ENCODE peak calls at places on chromosomes 1 and 21, in six cellular contexts. One of them, this sample, is unnamed.

GRCh38 chr1:161792740-161793139 is 26.6 kb downstream of the ATF6 start:
- DNase-seq in K562: peak
- DNase-seq in GM12878: peak
- DNase-seq in NB4: peak
- DNase-seq in A549: peak
- DNase-seq in HepG2: peak
- DNase-seq in this sample: peak

GRCh38 chr1:173052681-173053196 is 2.0 kb upstream of the TNFSF18 start:
- DNase-seq in A549: no peak
- DNase-seq in K562: no peak
- DNase-seq in HepG2: no peak
- DNase-seq in NB4: no peak
- DNase-seq in GM12878: no peak
- DNase-seq in this sample: peak

GRCh38 chr1:203627819-203628184 is 1.2 kb downstream of the ATP2B4 start:
- DNase-seq in GM12878: no peak
- DNase-seq in NB4: peak
- DNase-seq in HepG2: no peak
- DNase-seq in A549: no peak
- DNase-seq in K562: no peak
- DNase-seq in this sample: peak

GRCh38 chr1:235105051-235106043 is 23.3 kb downstream of the TOMM20 start:
- DNase-seq in NB4: peak
- DNase-seq in A549: no peak
- DNase-seq in GM12878: peak
- DNase-seq in HepG2: no peak
- DNase-seq in K562: no peak
- DNase-seq in this sample: peak

GRCh38 chr1:183038333-183038876 is 15.2 kb downstream of the LAMC1 start:
- DNase-seq in HepG2: no peak
- DNase-seq in NB4: no peak
- DNase-seq in A549: no peak
- DNase-seq in K562: no peak
- DNase-seq in GM12878: no peak
- DNase-seq in this sample: no peak

GRCh38 chr21:26118928-26119540 is 51.5 kb downstream of the APP start:
- DNase-seq in GM12878: no peak
- DNase-seq in HepG2: no peak
- DNase-seq in K562: no peak
- DNase-seq in A549: no peak
- DNase-seq in NB4: no peak
- DNase-seq in this sample: no peak

GRCh38 chr1:172429324-172430127 is 9.0 kb downstream of the C1orf105 start:
- DNase-seq in K562: peak
- DNase-seq in NB4: peak
- DNase-seq in HepG2: peak
- DNase-seq in A549: peak
- DNase-seq in GM12878: peak
- DNase-seq in this sample: peak

GRCh38 chr21:36504067-36505058 is 24.4 kb upstream of the CLDN14 start:
- DNase-seq in HepG2: peak
- DNase-seq in NB4: peak
- DNase-seq in A549: peak
- DNase-seq in GM12878: no peak
- DNase-seq in K562: peak
- DNase-seq in this sample: peak

GRCh38 chr1:227379555-227379892 is 61.2 kb upstream of the CDC42BPA start:
- DNase-seq in K562: no peak
- DNase-seq in NB4: no peak
- DNase-seq in HepG2: no peak
- DNase-seq in GM12878: no peak
- DNase-seq in A549: no peak
- DNase-seq in this sample: no peak

GRCh38 chr1:51728611-51729155 is 111.8 kb downstream of the OSBPL9 start:
- DNase-seq in A549: no peak
- DNase-seq in GM12878: no peak
- DNase-seq in K562: no peak
- DNase-seq in NB4: no peak
- DNase-seq in HepG2: no peak
- DNase-seq in this sample: peak

GRCh38 chr1:221035680-221036153 is 156.5 kb downstream of the HLX start:
- DNase-seq in NB4: peak
- DNase-seq in A549: no peak
- DNase-seq in HepG2: no peak
- DNase-seq in GM12878: no peak
- DNase-seq in K562: peak
- DNase-seq in this sample: peak

GRCh38 chr1:212500351-212500750 is 67.6 kb downstream of the NENF start:
- DNase-seq in GM12878: no peak
- DNase-seq in A549: no peak
- DNase-seq in HepG2: no peak
- DNase-seq in K562: no peak
- DNase-seq in NB4: no peak
- DNase-seq in this sample: no peak

GRCh38 chr1:206419783-206420182 is 50.5 kb upstream of the IKBKE start:
- DNase-seq in K562: no peak
- DNase-seq in GM12878: no peak
- DNase-seq in HepG2: no peak
- DNase-seq in NB4: no peak
- DNase-seq in A549: no peak
- DNase-seq in this sample: no peak

GRCh38 chr1:24769656-24770651 is 24.7 kb downstream of the CLIC4 start:
- DNase-seq in K562: no peak
- DNase-seq in HepG2: no peak
- DNase-seq in A549: no peak
- DNase-seq in GM12878: no peak
- DNase-seq in NB4: peak
- DNase-seq in this sample: peak

GRCh38 chr1:112522621-112523020 is 13.9 kb downstream of the WNT2B start:
- DNase-seq in HepG2: no peak
- DNase-seq in K562: no peak
- DNase-seq in A549: no peak
- DNase-seq in GM12878: no peak
- DNase-seq in NB4: no peak
- DNase-seq in this sample: no peak

GRCh38 chr1:222845763-222846162 is 30.9 kb downstream of the DISP1 start:
- DNase-seq in NB4: no peak
- DNase-seq in A549: no peak
- DNase-seq in K562: no peak
- DNase-seq in GM12878: no peak
- DNase-seq in HepG2: no peak
- DNase-seq in this sample: no peak

GRCh38 chr1:78104322-78104721 is 58.6 kb downstream of the GIPC2 start:
- DNase-seq in K562: no peak
- DNase-seq in GM12878: no peak
- DNase-seq in HepG2: no peak
- DNase-seq in A549: no peak
- DNase-seq in NB4: no peak
- DNase-seq in this sample: peak

GRCh38 chr1:65165269-65166002 is 17.4 kb downstream of the AK4 start:
- DNase-seq in K562: peak
- DNase-seq in GM12878: peak
- DNase-seq in NB4: peak
- DNase-seq in HepG2: no peak
- DNase-seq in A549: no peak
- DNase-seq in this sample: no peak

GRCh38 chr1:228150458-228151169 is 884 bp downstream of the GJC2 start:
- DNase-seq in A549: no peak
- DNase-seq in GM12878: no peak
- DNase-seq in K562: no peak
- DNase-seq in NB4: no peak
- DNase-seq in HepG2: peak
- DNase-seq in this sample: no peak

GRCh38 chr1:64209221-64209620 is 5.8 kb downstream of the UBE2U start:
- DNase-seq in K562: no peak
- DNase-seq in A549: no peak
- DNase-seq in NB4: no peak
- DNase-seq in GM12878: no peak
- DNase-seq in HepG2: no peak
- DNase-seq in this sample: no peak

GRCh38 chr1:33657833-33658232 is 185.4 kb downstream of the ZSCAN20 start:
- DNase-seq in NB4: no peak
- DNase-seq in K562: no peak
- DNase-seq in HepG2: no peak
- DNase-seq in A549: no peak
- DNase-seq in GM12878: no peak
- DNase-seq in this sample: no peak

GRCh38 chr1:160637065-160637464 is 9.8 kb downstream of the SLAMF1 start:
- DNase-seq in GM12878: no peak
- DNase-seq in NB4: no peak
- DNase-seq in HepG2: no peak
- DNase-seq in A549: no peak
- DNase-seq in K562: no peak
- DNase-seq in this sample: no peak

GRCh38 chr1:117555806-117556205 is 50.0 kb upstream of the TENT5C start:
- DNase-seq in GM12878: no peak
- DNase-seq in NB4: no peak
- DNase-seq in K562: no peak
- DNase-seq in A549: no peak
- DNase-seq in HepG2: no peak
- DNase-seq in this sample: no peak

GRCh38 chr1:41670558-41670957 is 186.1 kb upstream of the EDN2 start:
- DNase-seq in HepG2: no peak
- DNase-seq in GM12878: no peak
- DNase-seq in NB4: no peak
- DNase-seq in A549: no peak
- DNase-seq in K562: no peak
- DNase-seq in this sample: no peak

GRCh38 chr1:42941640-42942330 is 16.9 kb downstream of the SLC2A1 start:
- DNase-seq in A549: no peak
- DNase-seq in HepG2: no peak
- DNase-seq in NB4: no peak
- DNase-seq in K562: peak
- DNase-seq in GM12878: no peak
- DNase-seq in this sample: peak

GRCh38 chr1:44033756-44034155 is 2.5 kb upstream of the SLC6A9 start:
- DNase-seq in K562: no peak
- DNase-seq in GM12878: no peak
- DNase-seq in HepG2: no peak
- DNase-seq in NB4: no peak
- DNase-seq in A549: no peak
- DNase-seq in this sample: no peak

GRCh38 chr1:248837045-248837793 is 805 bp upstream of the ZNF672 start:
- DNase-seq in K562: no peak
- DNase-seq in GM12878: no peak
- DNase-seq in A549: no peak
- DNase-seq in HepG2: no peak
- DNase-seq in NB4: no peak
- DNase-seq in this sample: no peak

GRCh38 chr1:221549815-221550214 is 192.1 kb downstream of the DUSP10 start:
- DNase-seq in K562: no peak
- DNase-seq in HepG2: no peak
- DNase-seq in NB4: no peak
- DNase-seq in A549: no peak
- DNase-seq in GM12878: peak
- DNase-seq in this sample: no peak

GRCh38 chr1:181317261-181317924 is 165.9 kb upstream of the CACNA1E start:
- DNase-seq in HepG2: no peak
- DNase-seq in NB4: no peak
- DNase-seq in GM12878: no peak
- DNase-seq in A549: no peak
- DNase-seq in K562: no peak
- DNase-seq in this sample: no peak

GRCh38 chr1:91555074-91555730 is 54.6 kb downstream of the CDC7 start:
- DNase-seq in A549: no peak
- DNase-seq in HepG2: no peak
- DNase-seq in K562: peak
- DNase-seq in GM12878: no peak
- DNase-seq in NB4: no peak
- DNase-seq in this sample: peak

GRCh38 chr1:229891227-229891626 is 175.8 kb upstream of the GALNT2 start:
- DNase-seq in GM12878: no peak
- DNase-seq in A549: no peak
- DNase-seq in HepG2: no peak
- DNase-seq in K562: no peak
- DNase-seq in NB4: no peak
- DNase-seq in this sample: no peak

GRCh38 chr1:114270255-114271117 is 116.8 kb upstream of the SYT6 start:
- DNase-seq in A549: no peak
- DNase-seq in NB4: no peak
- DNase-seq in GM12878: no peak
- DNase-seq in K562: no peak
- DNase-seq in HepG2: no peak
- DNase-seq in this sample: no peak
- TF ChIP-seq MYC in A549: no peak
- TF ChIP-seq MYC in NB4: no peak
- TF ChIP-seq MYC in GM12878: no peak
- TF ChIP-seq MYC in K562: no peak
- TF ChIP-seq MYC in HepG2: no peak
- TF ChIP-seq MYC in this sample: no peak

GRCh38 chr1:156308078-156308477 is 9.0 kb upstream of the VHLL start:
- DNase-seq in HepG2: no peak
- DNase-seq in K562: no peak
- DNase-seq in A549: no peak
- DNase-seq in GM12878: no peak
- DNase-seq in NB4: no peak
- DNase-seq in this sample: peak

GRCh38 chr1:156316909-156317308 is 17.8 kb upstream of the VHLL start:
- DNase-seq in HepG2: no peak
- DNase-seq in K562: no peak
- DNase-seq in NB4: no peak
- DNase-seq in A549: no peak
- DNase-seq in GM12878: no peak
- DNase-seq in this sample: no peak

GRCh38 chr1:156310962-156311361 is 11.9 kb upstream of the VHLL start:
- DNase-seq in HepG2: no peak
- DNase-seq in A549: no peak
- DNase-seq in GM12878: no peak
- DNase-seq in K562: no peak
- DNase-seq in NB4: peak
- DNase-seq in this sample: no peak
- TF ChIP-seq MAX in HepG2: no peak
- TF ChIP-seq MAX in A549: no peak
- TF ChIP-seq MAX in GM12878: no peak
- TF ChIP-seq MAX in K562: no peak
- TF ChIP-seq MAX in NB4: no peak
- TF ChIP-seq MAX in this sample: no peak

DNA sequence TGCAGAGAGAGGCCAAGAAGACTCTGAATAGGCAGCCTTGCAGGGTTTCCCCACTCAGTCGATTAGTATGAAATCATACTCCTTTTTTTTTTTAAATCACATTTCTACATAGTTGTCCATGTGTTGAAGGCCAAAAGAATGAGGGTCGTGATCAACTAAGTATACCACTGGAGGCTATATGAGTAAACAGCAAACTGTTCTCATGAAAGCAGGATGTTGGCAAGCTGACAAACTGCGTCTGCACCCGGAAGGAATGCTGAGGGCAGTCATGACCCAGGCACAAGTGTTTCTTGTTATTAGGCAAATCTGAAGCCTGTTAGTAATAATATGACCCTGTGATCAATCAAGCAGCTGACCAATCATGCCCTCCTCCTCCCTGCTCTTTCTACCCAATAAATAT is 213.2 kb downstream of the USH2A start:
- DNase-seq in A549: no peak
- DNase-seq in K562: no peak
- DNase-seq in HepG2: no peak
- DNase-seq in GM12878: no peak
- DNase-seq in NB4: no peak
- DNase-seq in this sample: no peak
- TF ChIP-seq MYC in A549: no peak
- TF ChIP-seq MYC in K562: no peak
- TF ChIP-seq MYC in HepG2: no peak
- TF ChIP-seq MYC in GM12878: no peak
- TF ChIP-seq MYC in NB4: no peak
- TF ChIP-seq MYC in this sample: no peak

GRCh38 chr1:9884805-9885204 is 25.3 kb downstream of the CTNNBIP1 start:
- DNase-seq in GM12878: no peak
- DNase-seq in A549: no peak
- DNase-seq in HepG2: no peak
- DNase-seq in NB4: no peak
- DNase-seq in K562: no peak
- DNase-seq in this sample: no peak
- TF ChIP-seq MAX in GM12878: no peak
- TF ChIP-seq MAX in A549: no peak
- TF ChIP-seq MAX in HepG2: no peak
- TF ChIP-seq MAX in NB4: no peak
- TF ChIP-seq MAX in K562: no peak
- TF ChIP-seq MAX in this sample: no peak